ENCODE peak calls at places on chromosomes 7 and 10, in eight cellular contexts. H is stimulated activated CD4-positive, alpha-beta T cell treated with anti-CD3 and anti-CD28 coated beads, Interleukin-1b, Interleukin-23, amount 100 ng/mL, for 48 hours; O is activated effector memory CD4-positive, alpha-beta T cell treated with anti-CD3 and anti-CD28 coated beads, Interleukin-2, amount 50 U/mL, for 16 hours; Z is fibroblast of the conjunctiva; K is cardiac septum; L is uterus; Q is D721Med; U is activated T-cell treated with anti-CD3 and anti-CD28 coated beads, Interleukin-2, amount 50 U/mL, for 1 hour. W is an unnamed sample.

GRCh38 chr7:49852619-49853462 is 79.4 kb downstream of the VWC2 start:
- DNase-seq in H (peak), O (no peak), Z (peak), K (no peak), L (peak), Q (peak), U (no peak), W (peak)

GRCh38 chr7:144050093-144050492 is 1.3 kb downstream of the OR2A5 start:
- DNase-seq in H (no peak), O (no peak), Z (no peak), K (no peak), L (no peak), Q (peak), U (no peak), W (no peak)

GRCh38 chr7:151060416-151061234 is 1.2 kb downstream of the SLC4A2 start:
- DNase-seq in H (no peak), O (peak), Z (no peak), K (no peak), L (peak), Q (no peak), U (no peak), W (no peak)

GRCh38 chr10:78768041-78768569 is 300.7 kb upstream of the ZMIZ1 start:
- DNase-seq in H (no peak), O (peak), Z (no peak), K (peak), L (peak), Q (no peak), U (no peak), W (no peak)

GRCh38 chr7:102426268-102427031 is 6.9 kb upstream of the ORAI2 start:
- DNase-seq in H (peak), O (peak), Z (no peak), K (no peak), L (no peak), Q (peak), U (peak), W (no peak)

GRCh38 chr10:116728526-116729096 is 13.8 kb downstream of the HSPA12A start:
- DNase-seq in H (no peak), O (no peak), Z (no peak), K (no peak), L (no peak), Q (no peak), U (no peak), W (no peak)

GRCh38 chr7:28157311-28157710 is 23.3 kb downstream of the JAZF1 start:
- DNase-seq in H (no peak), O (no peak), Z (no peak), K (no peak), L (no peak), Q (no peak), U (no peak), W (no peak)

GRCh38 chr10:20608503-20608902 is 288.6 kb downstream of the NEBL start:
- DNase-seq in H (no peak), O (no peak), Z (no peak), K (no peak), L (no peak), Q (no peak), U (no peak), W (no peak)

GRCh38 chr10:125514206-125515162 is 168.5 kb downstream of the TEX36 start:
- DNase-seq in H (no peak), O (no peak), Z (no peak), K (no peak), L (no peak), Q (no peak), U (no peak), W (no peak)

GRCh38 chr10:70575874-70576802 is 26.4 kb downstream of the PRF1 start:
- DNase-seq in H (no peak), O (no peak), Z (peak), K (no peak), L (no peak), Q (no peak), U (no peak), W (no peak)

GRCh38 chr7:30734497-30734896 is 17.4 kb upstream of the INMT start:
- DNase-seq in H (no peak), O (no peak), Z (no peak), K (no peak), L (no peak), Q (no peak), U (no peak), W (no peak)

GRCh38 chr7:67489881-67490280 is 493.2 kb downstream of the TYW1 start:
- DNase-seq in H (no peak), O (no peak), Z (no peak), K (no peak), L (no peak), Q (no peak), U (no peak), W (no peak)

GRCh38 chr10:127983701-127984100 is 76.8 kb downstream of the PTPRE start:
- DNase-seq in H (no peak), O (no peak), Z (no peak), K (no peak), L (no peak), Q (no peak), U (no peak), W (no peak)

GRCh38 chr7:134963031-134963430 is 23.3 kb upstream of the AGBL3 start:
- DNase-seq in H (no peak), O (no peak), Z (no peak), K (no peak), L (no peak), Q (no peak), U (no peak), W (no peak)

GRCh38 chr10:6145414-6145978 is 56.7 kb downstream of the RBM17 start:
- DNase-seq in H (no peak), O (no peak), Z (no peak), K (no peak), L (no peak), Q (no peak), U (peak), W (no peak)

GRCh38 chr10:26835025-26835424 is 25.7 kb downstream of the ABI1 start:
- DNase-seq in H (no peak), O (no peak), Z (no peak), K (no peak), L (no peak), Q (no peak), U (no peak), W (no peak)

GRCh38 chr7:23183279-23184012 is 1.6 kb downstream of the NUP42 start:
- DNase-seq in H (no peak), O (no peak), Z (no peak), K (no peak), L (no peak), Q (no peak), U (no peak), W (no peak)

GRCh38 chr10:68167271-68167670 is 58.0 kb downstream of the MYPN start:
- DNase-seq in H (no peak), O (no peak), Z (no peak), K (no peak), L (no peak), Q (no peak), U (no peak), W (no peak)

GRCh38 chr7:155453296-155454182 is 4.4 kb upstream of the EN2 start:
- DNase-seq in H (no peak), O (no peak), Z (no peak), K (no peak), L (no peak), Q (no peak), U (no peak), W (no peak)

GRCh38 chr7:16562456-16563220 is 36.0 kb downstream of the LRRC72 start:
- DNase-seq in H (no peak), O (no peak), Z (no peak), K (no peak), L (no peak), Q (no peak), U (no peak), W (no peak)

GRCh38 chr7:29318853-29319718 is 124.5 kb downstream of the CHN2 start:
- DNase-seq in H (no peak), O (no peak), Z (no peak), K (no peak), L (no peak), Q (no peak), U (no peak), W (no peak)

GRCh38 chr7:27745064-27745583 is 5.2 kb downstream of the TAX1BP1 start:
- DNase-seq in H (no peak), O (no peak), Z (no peak), K (no peak), L (no peak), Q (no peak), U (no peak), W (no peak)

GRCh38 chr10:6083523-6084475 is 5.0 kb upstream of the RBM17 start:
- DNase-seq in H (peak), O (peak), Z (no peak), K (no peak), L (no peak), Q (no peak), U (no peak), W (no peak)

GRCh38 chr7:30935569-30935877 is 23.9 kb downstream of the AQP1 start:
- DNase-seq in H (no peak), O (no peak), Z (no peak), K (no peak), L (no peak), Q (peak), U (no peak), W (no peak)

GRCh38 chr10:30589441-30589840 is 40.1 kb downstream of the LYZL2 start:
- DNase-seq in H (no peak), O (no peak), Z (no peak), K (no peak), L (no peak), Q (no peak), U (no peak), W (no peak)

GRCh38 chr10:75712241-75712880 is 280.9 kb downstream of the LRMDA start:
- DNase-seq in H (no peak), O (no peak), Z (no peak), K (no peak), L (no peak), Q (no peak), U (no peak), W (no peak)

GRCh38 chr7:28075674-28076358 is 104.8 kb downstream of the JAZF1 start:
- DNase-seq in H (no peak), O (no peak), Z (no peak), K (no peak), L (no peak), Q (no peak), U (no peak), W (no peak)

GRCh38 chr10:29543715-29544114 is 91.1 kb downstream of the SVIL start:
- DNase-seq in H (no peak), O (no peak), Z (no peak), K (no peak), L (no peak), Q (no peak), U (no peak), W (no peak)

GRCh38 chr10:103353281-103353680 is 2.3 kb upstream of the PCGF6 start:
- DNase-seq in H (no peak), O (no peak), Z (no peak), K (no peak), L (no peak), Q (no peak), U (no peak), W (no peak)

GRCh38 chr7:69871213-69871885 is 273.1 kb downstream of the AUTS2 start:
- DNase-seq in H (no peak), O (no peak), Z (peak), K (no peak), L (no peak), Q (no peak), U (no peak), W (no peak)

GRCh38 chr10:118738422-118738821 is 16.3 kb downstream of the CACUL1 start:
- DNase-seq in H (no peak), O (no peak), Z (no peak), K (no peak), L (no peak), Q (no peak), U (no peak), W (no peak)

GRCh38 chr7:2655870-2656614 is 24.3 kb downstream of the TTYH3 start:
- DNase-seq in H (no peak), O (no peak), Z (no peak), K (no peak), L (no peak), Q (no peak), U (no peak), W (no peak)